ENCODE peak calls at places on chromosomes 13 and 19, in seven cellular contexts. B, D, C, L, K, P and J are unnamed samples.

GRCh38 chr19:42473686-42474085 is 30.9 kb upstream of the CXCL17 start:
- DNase-seq in P (no peak), B (no peak), K (no peak), L (no peak), C (no peak), D (peak), J (no peak)

GRCh38 chr13:30071890-30072817 is 221.7 kb upstream of the UBL3 start:
- DNase-seq in P (no peak), K (no peak), L (no peak), D (no peak), C (no peak), B (no peak), J (no peak)

GRCh38 chr19:54896036-54896435 is 9.9 kb upstream of the NCR1 start:
- DNase-seq in K (no peak), C (no peak), P (no peak), L (no peak), B (no peak), D (no peak), J (no peak)

GRCh38 chr19:48966541-48967345 is 1.6 kb downstream of the FTL start:
- DNase-seq in L (no peak), C (no peak), P (no peak), K (no peak), D (no peak), B (no peak), J (no peak)

GRCh38 chr13:51782026-51782710 is 21.8 kb downstream of the DHRS12 start:
- DNase-seq in B (no peak), C (no peak), P (no peak), K (no peak), D (no peak), L (no peak), J (no peak)

GRCh38 chr13:30866692-30867669 is 39.1 kb upstream of the MEDAG start:
- DNase-seq in K (no peak), C (no peak), P (no peak), L (no peak), D (no peak), B (no peak), J (no peak)

GRCh38 chr13:40102854-40103253 is 447.4 kb downstream of the COG6 start:
- DNase-seq in C (peak), P (no peak), B (peak), L (peak), D (peak), K (no peak), J (peak)

GRCh38 chr13:99528547-99528946 is 27.3 kb downstream of the TM9SF2 start:
- DNase-seq in K (no peak), D (no peak), C (peak), P (no peak), B (no peak), L (no peak), J (no peak)

GRCh38 chr19:21593934-21594844 is 88.8 kb downstream of the ZNF429 start:
- DNase-seq in K (no peak), B (no peak), P (no peak), D (no peak), C (no peak), L (no peak), J (no peak)

GRCh38 chr13:40080676-40081075 is 425.2 kb downstream of the COG6 start:
- DNase-seq in B (no peak), C (no peak), P (no peak), K (no peak), D (no peak), L (no peak), J (no peak)

GRCh38 chr13:30792257-30793000 is 57.1 kb downstream of the ALOX5AP start:
- DNase-seq in P (no peak), C (no peak), D (peak), L (no peak), B (no peak), K (no peak), J (peak)

GRCh38 chr19:11191934-11192333 is 5.4 kb downstream of the KANK2 start:
- DNase-seq in K (no peak), D (no peak), C (no peak), P (no peak), L (no peak), B (no peak), J (no peak)

GRCh38 chr13:19957320-19958118 is 1.0 kb upstream of the ZMYM2 start:
- DNase-seq in K (peak), C (peak), D (peak), L (peak), P (peak), B (peak), J (peak)

GRCh38 chr19:41541990-41542584 is 33.9 kb upstream of the CEACAM21 start:
- DNase-seq in D (no peak), P (peak), C (peak), K (peak), L (peak), B (peak), J (peak)

GRCh38 chr19:20964798-20965197 is 41.7 kb downstream of the ZNF85 start:
- DNase-seq in C (peak), P (no peak), K (no peak), D (no peak), L (no peak), B (peak), J (no peak)

GRCh38 chr19:33125929-33126388 is 6.0 kb upstream of the WDR88 start:
- DNase-seq in B (peak), C (peak), K (no peak), D (peak), L (peak), P (peak), J (peak)

GRCh38 chr13:113935081-113935511 is 38.8 kb downstream of the C13orf46 start:
- DNase-seq in P (no peak), B (no peak), C (no peak), K (no peak), L (no peak), D (peak), J (no peak)